ENCODE peak calls at places on chromosomes 4 and X, in nine cellular contexts. One of them, this sample, is unnamed.

GRCh38 chrX:129480889-129481288 is 42.4 kb downstream of the SMARCA1 start:
- DNase-seq in iPS DF 19.7: no peak
- DNase-seq in Peyer's patch: no peak
- DNase-seq in NCI-H2081: no peak
- DNase-seq in CD8-positive, alpha-beta memory T cell: no peak
- DNase-seq in choroid plexus epithelial cell: peak
- DNase-seq in memory B cell: no peak
- DNase-seq in iris pigment epithelial cell: peak
- DNase-seq in stimulated activated naive B cell treated with anti-CD40 and anti-IgM and Interleukin-4, amounts not matched to agents 10 μg/mL and 1 μg/mL and 100 μg/mL, for 72 hours: no peak
- DNase-seq in this sample: no peak

GRCh38 chrX:9855536-9856320 is 69.5 kb downstream of the SHROOM2 start:
- DNase-seq in NCI-H2081: no peak
- DNase-seq in choroid plexus epithelial cell: no peak
- DNase-seq in Peyer's patch: no peak
- DNase-seq in stimulated activated naive B cell treated with anti-CD40 and anti-IgM and Interleukin-4, amounts not matched to agents 10 μg/mL and 1 μg/mL and 100 μg/mL, for 72 hours: no peak
- DNase-seq in iris pigment epithelial cell: no peak
- DNase-seq in memory B cell: no peak
- DNase-seq in CD8-positive, alpha-beta memory T cell: no peak
- DNase-seq in iPS DF 19.7: no peak
- DNase-seq in this sample: no peak

GRCh38 chrX:23509256-23509655 is 158.0 kb upstream of the PRDX4 start:
- DNase-seq in CD8-positive, alpha-beta memory T cell: no peak
- DNase-seq in memory B cell: no peak
- DNase-seq in iris pigment epithelial cell: no peak
- DNase-seq in choroid plexus epithelial cell: no peak
- DNase-seq in stimulated activated naive B cell treated with anti-CD40 and anti-IgM and Interleukin-4, amounts not matched to agents 10 μg/mL and 1 μg/mL and 100 μg/mL, for 72 hours: no peak
- DNase-seq in iPS DF 19.7: peak
- DNase-seq in NCI-H2081: no peak
- DNase-seq in Peyer's patch: no peak
- DNase-seq in this sample: no peak

GRCh38 chr4:167934216-167934615 is 158.1 kb upstream of the ANXA10 start:
- DNase-seq in iris pigment epithelial cell: no peak
- DNase-seq in CD8-positive, alpha-beta memory T cell: no peak
- DNase-seq in Peyer's patch: no peak
- DNase-seq in iPS DF 19.7: no peak
- DNase-seq in stimulated activated naive B cell treated with anti-CD40 and anti-IgM and Interleukin-4, amounts not matched to agents 10 μg/mL and 1 μg/mL and 100 μg/mL, for 72 hours: no peak
- DNase-seq in choroid plexus epithelial cell: no peak
- DNase-seq in memory B cell: no peak
- DNase-seq in NCI-H2081: no peak
- DNase-seq in this sample: no peak

GRCh38 chr4:93203708-93204107 is 624.8 kb upstream of the ATOH1 start:
- DNase-seq in iris pigment epithelial cell: peak
- DNase-seq in iPS DF 19.7: peak
- DNase-seq in CD8-positive, alpha-beta memory T cell: no peak
- DNase-seq in stimulated activated naive B cell treated with anti-CD40 and anti-IgM and Interleukin-4, amounts not matched to agents 10 μg/mL and 1 μg/mL and 100 μg/mL, for 72 hours: no peak
- DNase-seq in Peyer's patch: no peak
- DNase-seq in memory B cell: no peak
- DNase-seq in choroid plexus epithelial cell: no peak
- DNase-seq in NCI-H2081: no peak
- DNase-seq in this sample: no peak

GRCh38 chr4:65050786-65051185 is 619.5 kb downstream of the EPHA5 start:
- DNase-seq in Peyer's patch: no peak
- DNase-seq in NCI-H2081: no peak
- DNase-seq in iPS DF 19.7: no peak
- DNase-seq in choroid plexus epithelial cell: no peak
- DNase-seq in stimulated activated naive B cell treated with anti-CD40 and anti-IgM and Interleukin-4, amounts not matched to agents 10 μg/mL and 1 μg/mL and 100 μg/mL, for 72 hours: no peak
- DNase-seq in memory B cell: no peak
- DNase-seq in CD8-positive, alpha-beta memory T cell: no peak
- DNase-seq in iris pigment epithelial cell: no peak
- DNase-seq in this sample: no peak

GRCh38 chr4:83212041-83212851 is 72.4 kb downstream of the COQ2 start:
- DNase-seq in stimulated activated naive B cell treated with anti-CD40 and anti-IgM and Interleukin-4, amounts not matched to agents 10 μg/mL and 1 μg/mL and 100 μg/mL, for 72 hours: peak
- DNase-seq in CD8-positive, alpha-beta memory T cell: peak
- DNase-seq in memory B cell: peak
- DNase-seq in iris pigment epithelial cell: no peak
- DNase-seq in choroid plexus epithelial cell: no peak
- DNase-seq in iPS DF 19.7: no peak
- DNase-seq in Peyer's patch: peak
- DNase-seq in NCI-H2081: peak
- DNase-seq in this sample: peak

GRCh38 chrX:149569770-149570169 is 17.5 kb downstream of the MAGEA9B start:
- DNase-seq in Peyer's patch: no peak
- DNase-seq in iPS DF 19.7: no peak
- DNase-seq in stimulated activated naive B cell treated with anti-CD40 and anti-IgM and Interleukin-4, amounts not matched to agents 10 μg/mL and 1 μg/mL and 100 μg/mL, for 72 hours: no peak
- DNase-seq in CD8-positive, alpha-beta memory T cell: no peak
- DNase-seq in choroid plexus epithelial cell: peak
- DNase-seq in iris pigment epithelial cell: no peak
- DNase-seq in NCI-H2081: no peak
- DNase-seq in memory B cell: no peak
- DNase-seq in this sample: no peak

GRCh38 chr4:55125763-55126541 is 557 bp upstream of the KDR start:
- DNase-seq in iPS DF 19.7: no peak
- DNase-seq in stimulated activated naive B cell treated with anti-CD40 and anti-IgM and Interleukin-4, amounts not matched to agents 10 μg/mL and 1 μg/mL and 100 μg/mL, for 72 hours: no peak
- DNase-seq in CD8-positive, alpha-beta memory T cell: no peak
- DNase-seq in choroid plexus epithelial cell: peak
- DNase-seq in memory B cell: no peak
- DNase-seq in Peyer's patch: no peak
- DNase-seq in NCI-H2081: no peak
- DNase-seq in iris pigment epithelial cell: no peak
- DNase-seq in this sample: no peak

GRCh38 chr4:89403826-89404225 is 96.2 kb upstream of the GPRIN3 start:
- DNase-seq in Peyer's patch: no peak
- DNase-seq in CD8-positive, alpha-beta memory T cell: no peak
- DNase-seq in memory B cell: no peak
- DNase-seq in NCI-H2081: no peak
- DNase-seq in choroid plexus epithelial cell: no peak
- DNase-seq in stimulated activated naive B cell treated with anti-CD40 and anti-IgM and Interleukin-4, amounts not matched to agents 10 μg/mL and 1 μg/mL and 100 μg/mL, for 72 hours: no peak
- DNase-seq in iPS DF 19.7: no peak
- DNase-seq in iris pigment epithelial cell: no peak
- DNase-seq in this sample: no peak

GRCh38 chrX:87621697-87622096 is 104.1 kb downstream of the KLHL4 start:
- DNase-seq in iris pigment epithelial cell: peak
- DNase-seq in Peyer's patch: no peak
- DNase-seq in NCI-H2081: no peak
- DNase-seq in iPS DF 19.7: no peak
- DNase-seq in stimulated activated naive B cell treated with anti-CD40 and anti-IgM and Interleukin-4, amounts not matched to agents 10 μg/mL and 1 μg/mL and 100 μg/mL, for 72 hours: no peak
- DNase-seq in choroid plexus epithelial cell: peak
- DNase-seq in CD8-positive, alpha-beta memory T cell: no peak
- DNase-seq in memory B cell: no peak
- DNase-seq in this sample: no peak

GRCh38 chr4:10164877-10165283 is 48.3 kb upstream of the WDR1 start:
- DNase-seq in choroid plexus epithelial cell: peak
- DNase-seq in CD8-positive, alpha-beta memory T cell: no peak
- DNase-seq in stimulated activated naive B cell treated with anti-CD40 and anti-IgM and Interleukin-4, amounts not matched to agents 10 μg/mL and 1 μg/mL and 100 μg/mL, for 72 hours: no peak
- DNase-seq in iPS DF 19.7: no peak
- DNase-seq in memory B cell: no peak
- DNase-seq in Peyer's patch: no peak
- DNase-seq in iris pigment epithelial cell: peak
- DNase-seq in NCI-H2081: peak
- DNase-seq in this sample: no peak

GRCh38 chr4:95204873-95205272 is 343.9 kb downstream of the UNC5C start:
- DNase-seq in iris pigment epithelial cell: no peak
- DNase-seq in choroid plexus epithelial cell: no peak
- DNase-seq in NCI-H2081: no peak
- DNase-seq in iPS DF 19.7: no peak
- DNase-seq in memory B cell: no peak
- DNase-seq in Peyer's patch: no peak
- DNase-seq in CD8-positive, alpha-beta memory T cell: no peak
- DNase-seq in stimulated activated naive B cell treated with anti-CD40 and anti-IgM and Interleukin-4, amounts not matched to agents 10 μg/mL and 1 μg/mL and 100 μg/mL, for 72 hours: no peak
- DNase-seq in this sample: no peak

GRCh38 chr4:53558981-53559620 is 32.2 kb downstream of the LNX1 start:
- DNase-seq in iris pigment epithelial cell: peak
- DNase-seq in CD8-positive, alpha-beta memory T cell: no peak
- DNase-seq in memory B cell: no peak
- DNase-seq in stimulated activated naive B cell treated with anti-CD40 and anti-IgM and Interleukin-4, amounts not matched to agents 10 μg/mL and 1 μg/mL and 100 μg/mL, for 72 hours: no peak
- DNase-seq in iPS DF 19.7: no peak
- DNase-seq in Peyer's patch: no peak
- DNase-seq in NCI-H2081: peak
- DNase-seq in choroid plexus epithelial cell: peak
- DNase-seq in this sample: no peak

GRCh38 chrX:8668797-8669196 is 63.1 kb downstream of the ANOS1 start:
- DNase-seq in iPS DF 19.7: no peak
- DNase-seq in NCI-H2081: no peak
- DNase-seq in Peyer's patch: no peak
- DNase-seq in choroid plexus epithelial cell: no peak
- DNase-seq in stimulated activated naive B cell treated with anti-CD40 and anti-IgM and Interleukin-4, amounts not matched to agents 10 μg/mL and 1 μg/mL and 100 μg/mL, for 72 hours: no peak
- DNase-seq in CD8-positive, alpha-beta memory T cell: no peak
- DNase-seq in iris pigment epithelial cell: no peak
- DNase-seq in memory B cell: no peak
- DNase-seq in this sample: no peak

GRCh38 chr4:88737304-88738015 is 39.8 kb upstream of the NAP1L5 start:
- DNase-seq in NCI-H2081: peak
- DNase-seq in Peyer's patch: peak
- DNase-seq in memory B cell: peak
- DNase-seq in stimulated activated naive B cell treated with anti-CD40 and anti-IgM and Interleukin-4, amounts not matched to agents 10 μg/mL and 1 μg/mL and 100 μg/mL, for 72 hours: peak
- DNase-seq in iris pigment epithelial cell: peak
- DNase-seq in CD8-positive, alpha-beta memory T cell: peak
- DNase-seq in iPS DF 19.7: no peak
- DNase-seq in choroid plexus epithelial cell: peak
- DNase-seq in this sample: no peak

GRCh38 chr4:45120163-45120562 is 393.8 kb upstream of the GNPDA2 start:
- DNase-seq in iPS DF 19.7: no peak
- DNase-seq in Peyer's patch: no peak
- DNase-seq in memory B cell: no peak
- DNase-seq in CD8-positive, alpha-beta memory T cell: no peak
- DNase-seq in iris pigment epithelial cell: peak
- DNase-seq in NCI-H2081: no peak
- DNase-seq in choroid plexus epithelial cell: peak
- DNase-seq in stimulated activated naive B cell treated with anti-CD40 and anti-IgM and Interleukin-4, amounts not matched to agents 10 μg/mL and 1 μg/mL and 100 μg/mL, for 72 hours: no peak
- DNase-seq in this sample: no peak

GRCh38 chr4:98293089-98293887 is 32.1 kb downstream of the RAP1GDS1 start:
- DNase-seq in CD8-positive, alpha-beta memory T cell: no peak
- DNase-seq in Peyer's patch: no peak
- DNase-seq in NCI-H2081: no peak
- DNase-seq in memory B cell: no peak
- DNase-seq in choroid plexus epithelial cell: peak
- DNase-seq in iris pigment epithelial cell: no peak
- DNase-seq in iPS DF 19.7: no peak
- DNase-seq in stimulated activated naive B cell treated with anti-CD40 and anti-IgM and Interleukin-4, amounts not matched to agents 10 μg/mL and 1 μg/mL and 100 μg/mL, for 72 hours: no peak
- DNase-seq in this sample: no peak

GRCh38 chr4:147799986-147800555 is 68.2 kb downstream of the ARHGAP10 start:
- DNase-seq in Peyer's patch: no peak
- DNase-seq in iris pigment epithelial cell: peak
- DNase-seq in stimulated activated naive B cell treated with anti-CD40 and anti-IgM and Interleukin-4, amounts not matched to agents 10 μg/mL and 1 μg/mL and 100 μg/mL, for 72 hours: peak
- DNase-seq in NCI-H2081: no peak
- DNase-seq in CD8-positive, alpha-beta memory T cell: peak
- DNase-seq in iPS DF 19.7: no peak
- DNase-seq in choroid plexus epithelial cell: peak
- DNase-seq in memory B cell: no peak
- DNase-seq in this sample: peak

GRCh38 chrX:39427492-39428289 is 626.4 kb downstream of the MID1IP1 start:
- DNase-seq in iPS DF 19.7: no peak
- DNase-seq in CD8-positive, alpha-beta memory T cell: no peak
- DNase-seq in Peyer's patch: no peak
- DNase-seq in iris pigment epithelial cell: peak
- DNase-seq in stimulated activated naive B cell treated with anti-CD40 and anti-IgM and Interleukin-4, amounts not matched to agents 10 μg/mL and 1 μg/mL and 100 μg/mL, for 72 hours: no peak
- DNase-seq in memory B cell: no peak
- DNase-seq in NCI-H2081: no peak
- DNase-seq in choroid plexus epithelial cell: peak
- DNase-seq in this sample: no peak

GRCh38 chr4:146124023-146124680 is 51.4 kb upstream of the LSM6 start:
- DNase-seq in NCI-H2081: no peak
- DNase-seq in choroid plexus epithelial cell: no peak
- DNase-seq in stimulated activated naive B cell treated with anti-CD40 and anti-IgM and Interleukin-4, amounts not matched to agents 10 μg/mL and 1 μg/mL and 100 μg/mL, for 72 hours: no peak
- DNase-seq in Peyer's patch: no peak
- DNase-seq in iPS DF 19.7: peak
- DNase-seq in memory B cell: no peak
- DNase-seq in iris pigment epithelial cell: no peak
- DNase-seq in CD8-positive, alpha-beta memory T cell: no peak
- DNase-seq in this sample: no peak

GRCh38 chr4:173794662-173795061 is 264.6 kb upstream of the HAND2 start:
- DNase-seq in choroid plexus epithelial cell: peak
- DNase-seq in CD8-positive, alpha-beta memory T cell: no peak
- DNase-seq in stimulated activated naive B cell treated with anti-CD40 and anti-IgM and Interleukin-4, amounts not matched to agents 10 μg/mL and 1 μg/mL and 100 μg/mL, for 72 hours: no peak
- DNase-seq in NCI-H2081: no peak
- DNase-seq in memory B cell: no peak
- DNase-seq in iPS DF 19.7: no peak
- DNase-seq in Peyer's patch: no peak
- DNase-seq in iris pigment epithelial cell: peak
- DNase-seq in this sample: no peak

GRCh38 chr4:117777721-117778120 is 256.6 kb upstream of the NDST3 start:
- DNase-seq in Peyer's patch: no peak
- DNase-seq in choroid plexus epithelial cell: no peak
- DNase-seq in NCI-H2081: no peak
- DNase-seq in stimulated activated naive B cell treated with anti-CD40 and anti-IgM and Interleukin-4, amounts not matched to agents 10 μg/mL and 1 μg/mL and 100 μg/mL, for 72 hours: no peak
- DNase-seq in memory B cell: no peak
- DNase-seq in iPS DF 19.7: no peak
- DNase-seq in iris pigment epithelial cell: no peak
- DNase-seq in CD8-positive, alpha-beta memory T cell: no peak
- DNase-seq in this sample: no peak

GRCh38 chr4:113438596-113438995 is 322.9 kb downstream of the CAMK2D start:
- DNase-seq in NCI-H2081: no peak
- DNase-seq in Peyer's patch: no peak
- DNase-seq in stimulated activated naive B cell treated with anti-CD40 and anti-IgM and Interleukin-4, amounts not matched to agents 10 μg/mL and 1 μg/mL and 100 μg/mL, for 72 hours: no peak
- DNase-seq in choroid plexus epithelial cell: no peak
- DNase-seq in iris pigment epithelial cell: no peak
- DNase-seq in CD8-positive, alpha-beta memory T cell: no peak
- DNase-seq in iPS DF 19.7: no peak
- DNase-seq in memory B cell: no peak
- DNase-seq in this sample: no peak

GRCh38 chr4:25843340-25844097 is 19.3 kb downstream of the SEL1L3 start:
- DNase-seq in memory B cell: no peak
- DNase-seq in iris pigment epithelial cell: no peak
- DNase-seq in stimulated activated naive B cell treated with anti-CD40 and anti-IgM and Interleukin-4, amounts not matched to agents 10 μg/mL and 1 μg/mL and 100 μg/mL, for 72 hours: no peak
- DNase-seq in choroid plexus epithelial cell: no peak
- DNase-seq in Peyer's patch: no peak
- DNase-seq in iPS DF 19.7: no peak
- DNase-seq in CD8-positive, alpha-beta memory T cell: no peak
- DNase-seq in NCI-H2081: no peak
- DNase-seq in this sample: no peak

GRCh38 chr4:109820563-109820962 is 5.0 kb downstream of the GAR1 start:
- DNase-seq in choroid plexus epithelial cell: no peak
- DNase-seq in iris pigment epithelial cell: no peak
- DNase-seq in memory B cell: no peak
- DNase-seq in CD8-positive, alpha-beta memory T cell: no peak
- DNase-seq in stimulated activated naive B cell treated with anti-CD40 and anti-IgM and Interleukin-4, amounts not matched to agents 10 μg/mL and 1 μg/mL and 100 μg/mL, for 72 hours: no peak
- DNase-seq in iPS DF 19.7: no peak
- DNase-seq in Peyer's patch: no peak
- DNase-seq in NCI-H2081: no peak
- DNase-seq in this sample: no peak

GRCh38 chr4:118973295-118973694 is 84.6 kb downstream of the SYNPO2 start:
- DNase-seq in memory B cell: no peak
- DNase-seq in Peyer's patch: no peak
- DNase-seq in iris pigment epithelial cell: peak
- DNase-seq in NCI-H2081: no peak
- DNase-seq in choroid plexus epithelial cell: peak
- DNase-seq in CD8-positive, alpha-beta memory T cell: no peak
- DNase-seq in iPS DF 19.7: no peak
- DNase-seq in stimulated activated naive B cell treated with anti-CD40 and anti-IgM and Interleukin-4, amounts not matched to agents 10 μg/mL and 1 μg/mL and 100 μg/mL, for 72 hours: no peak
- DNase-seq in this sample: no peak

GRCh38 chrX:77441479-77441878 is 5.7 kb upstream of the FGF16 start:
- DNase-seq in NCI-H2081: no peak
- DNase-seq in iris pigment epithelial cell: no peak
- DNase-seq in CD8-positive, alpha-beta memory T cell: no peak
- DNase-seq in Peyer's patch: no peak
- DNase-seq in memory B cell: no peak
- DNase-seq in stimulated activated naive B cell treated with anti-CD40 and anti-IgM and Interleukin-4, amounts not matched to agents 10 μg/mL and 1 μg/mL and 100 μg/mL, for 72 hours: no peak
- DNase-seq in choroid plexus epithelial cell: no peak
- DNase-seq in iPS DF 19.7: no peak
- DNase-seq in this sample: no peak

GRCh38 chr4:113094802-113095201 is 45.3 kb downstream of the ANK2 start:
- DNase-seq in stimulated activated naive B cell treated with anti-CD40 and anti-IgM and Interleukin-4, amounts not matched to agents 10 μg/mL and 1 μg/mL and 100 μg/mL, for 72 hours: no peak
- DNase-seq in choroid plexus epithelial cell: peak
- DNase-seq in memory B cell: no peak
- DNase-seq in NCI-H2081: peak
- DNase-seq in iPS DF 19.7: no peak
- DNase-seq in iris pigment epithelial cell: peak
- DNase-seq in CD8-positive, alpha-beta memory T cell: no peak
- DNase-seq in Peyer's patch: no peak
- DNase-seq in this sample: no peak

GRCh38 chr4:150237110-150237852 is 159.0 kb downstream of the DCLK2 start:
- DNase-seq in memory B cell: no peak
- DNase-seq in choroid plexus epithelial cell: peak
- DNase-seq in Peyer's patch: no peak
- DNase-seq in iris pigment epithelial cell: peak
- DNase-seq in CD8-positive, alpha-beta memory T cell: no peak
- DNase-seq in stimulated activated naive B cell treated with anti-CD40 and anti-IgM and Interleukin-4, amounts not matched to agents 10 μg/mL and 1 μg/mL and 100 μg/mL, for 72 hours: no peak
- DNase-seq in iPS DF 19.7: no peak
- DNase-seq in NCI-H2081: no peak
- DNase-seq in this sample: no peak

GRCh38 chr4:105526656-105527055 is 25.8 kb upstream of the ARHGEF38 start:
- DNase-seq in stimulated activated naive B cell treated with anti-CD40 and anti-IgM and Interleukin-4, amounts not matched to agents 10 μg/mL and 1 μg/mL and 100 μg/mL, for 72 hours: no peak
- DNase-seq in iPS DF 19.7: no peak
- DNase-seq in CD8-positive, alpha-beta memory T cell: no peak
- DNase-seq in memory B cell: no peak
- DNase-seq in iris pigment epithelial cell: no peak
- DNase-seq in NCI-H2081: no peak
- DNase-seq in choroid plexus epithelial cell: no peak
- DNase-seq in Peyer's patch: no peak
- DNase-seq in this sample: no peak

This sample was measured in effector CD4-positive, alpha-beta T cell.